ENCODE peak calls at places on chromosomes 2 and 18, in six cellular contexts. One of them, this sample, is unnamed.
A peak's percentile ranks its signal among the peaks of the same experiment; 100 is the strongest.

GRCh38 chr2:191783416-191783815 is 63.5 kb downstream of the CAVIN2 start:
- DNase-seq in keratinocyte: no peak
- DNase-seq in tibial artery: no peak
- DNase-seq in Peyer's patch: no peak
- DNase-seq in adrenal gland: no peak
- DNase-seq in stomach: no peak
- DNase-seq in this sample: no peak

GRCh38 chr2:205133544-205133943 is 548.8 kb upstream of the NRP2 start:
- DNase-seq in keratinocyte: no peak
- DNase-seq in tibial artery: peak; percentile 26
- DNase-seq in Peyer's patch: no peak
- DNase-seq in adrenal gland: peak; percentile 40
- DNase-seq in stomach: no peak
- DNase-seq in this sample: no peak

GRCh38 chr2:102294802-102295489 is 16.4 kb upstream of the IL1RL1 start:
- DNase-seq in keratinocyte: no peak
- DNase-seq in tibial artery: no peak
- DNase-seq in Peyer's patch: no peak
- DNase-seq in adrenal gland: no peak
- DNase-seq in stomach: no peak
- DNase-seq in this sample: no peak

GRCh38 chr2:24914713-24915112 is 5.3 kb downstream of the ADCY3 start:
- DNase-seq in keratinocyte: no peak
- DNase-seq in tibial artery: no peak
- DNase-seq in Peyer's patch: peak; percentile 54
- DNase-seq in adrenal gland: no peak
- DNase-seq in stomach: no peak
- DNase-seq in this sample: no peak

GRCh38 chr2:233036162-233036838 is 3.8 kb downstream of the NEU2 start:
- DNase-seq in keratinocyte: no peak
- DNase-seq in tibial artery: no peak
- DNase-seq in Peyer's patch: no peak
- DNase-seq in adrenal gland: no peak
- DNase-seq in stomach: no peak
- DNase-seq in this sample: no peak

GRCh38 chr2:231800493-231801091 is 14.3 kb downstream of the COPS7B start:
- DNase-seq in keratinocyte: no peak
- DNase-seq in tibial artery: no peak
- DNase-seq in Peyer's patch: peak; percentile 54
- DNase-seq in adrenal gland: peak; percentile 88
- DNase-seq in stomach: peak; percentile 50
- DNase-seq in this sample: peak; percentile 23

GRCh38 chr18:34977787-34978532 is 63.3 kb upstream of the MAPRE2 start:
- DNase-seq in keratinocyte: no peak
- DNase-seq in tibial artery: peak; percentile 42
- DNase-seq in Peyer's patch: peak; percentile 85
- DNase-seq in adrenal gland: peak; percentile 30
- DNase-seq in stomach: peak; percentile 65
- DNase-seq in this sample: peak; percentile 19

GRCh38 chr2:172404824-172405223 is 22.6 kb upstream of the ITGA6 start:
- DNase-seq in keratinocyte: no peak
- DNase-seq in tibial artery: no peak
- DNase-seq in Peyer's patch: no peak
- DNase-seq in adrenal gland: peak; percentile 18
- DNase-seq in stomach: no peak
- DNase-seq in this sample: no peak

GRCh38 chr18:46555724-46556123 is 101.3 kb downstream of the LOXHD1 start:
- DNase-seq in keratinocyte: no peak
- DNase-seq in tibial artery: no peak
- DNase-seq in Peyer's patch: no peak
- DNase-seq in adrenal gland: no peak
- DNase-seq in stomach: no peak
- DNase-seq in this sample: peak; percentile 36

GRCh38 chr18:8744656-8745055 is 39.3 kb downstream of the MTCL1 start:
- DNase-seq in keratinocyte: no peak
- DNase-seq in tibial artery: no peak
- DNase-seq in Peyer's patch: peak; percentile 65
- DNase-seq in adrenal gland: no peak
- DNase-seq in stomach: no peak
- DNase-seq in this sample: no peak

GRCh38 chr2:12045864-12046291 is 299.4 kb downstream of the LPIN1 start:
- DNase-seq in keratinocyte: no peak
- DNase-seq in tibial artery: no peak
- DNase-seq in Peyer's patch: no peak
- DNase-seq in adrenal gland: no peak
- DNase-seq in stomach: no peak
- DNase-seq in this sample: no peak

GRCh38 chr2:104977958-104978357 is 59.9 kb upstream of the MRPS9 start:
- DNase-seq in keratinocyte: no peak
- DNase-seq in tibial artery: no peak
- DNase-seq in Peyer's patch: no peak
- DNase-seq in adrenal gland: no peak
- DNase-seq in stomach: no peak
- DNase-seq in this sample: no peak

GRCh38 chr2:126899786-126900185 is 1.1 kb downstream of the TEX51 start:
- DNase-seq in keratinocyte: no peak
- DNase-seq in tibial artery: no peak
- DNase-seq in Peyer's patch: peak; percentile 7
- DNase-seq in adrenal gland: no peak
- DNase-seq in stomach: no peak
- DNase-seq in this sample: no peak

GRCh38 chr2:237222178-237222577 is 136.5 kb downstream of the COPS8 start:
- DNase-seq in keratinocyte: no peak
- DNase-seq in tibial artery: no peak
- DNase-seq in Peyer's patch: no peak
- DNase-seq in adrenal gland: no peak
- DNase-seq in stomach: no peak
- DNase-seq in this sample: no peak

GRCh38 chr2:191970867-191971266 is 124.0 kb upstream of the CAVIN2 start:
- DNase-seq in keratinocyte: no peak
- DNase-seq in tibial artery: no peak
- DNase-seq in Peyer's patch: no peak
- DNase-seq in adrenal gland: no peak
- DNase-seq in stomach: no peak
- DNase-seq in this sample: no peak

GRCh38 chr18:78927156-78927555 is 52.5 kb upstream of the SALL3 start:
- DNase-seq in keratinocyte: no peak
- DNase-seq in tibial artery: no peak
- DNase-seq in Peyer's patch: no peak
- DNase-seq in adrenal gland: no peak
- DNase-seq in stomach: no peak
- DNase-seq in this sample: no peak

GRCh38 chr2:39902103-39902502 is 123.0 kb upstream of the THUMPD2 start:
- DNase-seq in keratinocyte: no peak
- DNase-seq in tibial artery: no peak
- DNase-seq in Peyer's patch: no peak
- DNase-seq in adrenal gland: no peak
- DNase-seq in stomach: no peak
- DNase-seq in this sample: no peak

GRCh38 chr2:237464757-237465391 is 22.2 kb upstream of the MLPH start:
- DNase-seq in keratinocyte: no peak
- DNase-seq in tibial artery: no peak
- DNase-seq in Peyer's patch: no peak
- DNase-seq in adrenal gland: no peak
- DNase-seq in stomach: no peak
- DNase-seq in this sample: no peak

GRCh38 chr2:45388541-45389100 is 222.4 kb downstream of the SRBD1 start:
- DNase-seq in keratinocyte: no peak
- DNase-seq in tibial artery: no peak
- DNase-seq in Peyer's patch: no peak
- DNase-seq in adrenal gland: no peak
- DNase-seq in stomach: no peak
- DNase-seq in this sample: no peak

GRCh38 chr2:217914078-217914477 is 88.7 kb downstream of the TNS1 start:
- DNase-seq in keratinocyte: no peak
- DNase-seq in tibial artery: no peak
- DNase-seq in Peyer's patch: no peak
- DNase-seq in adrenal gland: no peak
- DNase-seq in stomach: no peak
- DNase-seq in this sample: no peak

GRCh38 chr2:8457092-8457481 is 224.8 kb upstream of the ID2 start:
- DNase-seq in keratinocyte: no peak
- DNase-seq in tibial artery: no peak
- DNase-seq in Peyer's patch: peak; percentile 76
- DNase-seq in adrenal gland: no peak
- DNase-seq in stomach: peak; percentile 39
- DNase-seq in this sample: no peak

GRCh38 chr2:18387479-18388206 is 172.8 kb downstream of the RDH14 start:
- DNase-seq in keratinocyte: peak; percentile 19
- DNase-seq in tibial artery: peak; percentile 88
- DNase-seq in Peyer's patch: peak; percentile 87
- DNase-seq in adrenal gland: peak; percentile 68
- DNase-seq in stomach: peak; percentile 84
- DNase-seq in this sample: peak; percentile 70

GRCh38 chr18:29651121-29651675 is 1391.3 kb downstream of the DSC3 start:
- DNase-seq in keratinocyte: no peak
- DNase-seq in tibial artery: no peak
- DNase-seq in Peyer's patch: no peak
- DNase-seq in adrenal gland: no peak
- DNase-seq in stomach: no peak
- DNase-seq in this sample: no peak

GRCh38 chr2:64463784-64464183 is 9.8 kb downstream of the LGALSL start:
- DNase-seq in keratinocyte: no peak
- DNase-seq in tibial artery: no peak
- DNase-seq in Peyer's patch: no peak
- DNase-seq in adrenal gland: peak; percentile 80
- DNase-seq in stomach: no peak
- DNase-seq in this sample: no peak

GRCh38 chr2:132547089-132547687 is 122.8 kb downstream of the LYPD1 start:
- DNase-seq in keratinocyte: no peak
- DNase-seq in tibial artery: peak; percentile 63
- DNase-seq in Peyer's patch: peak; percentile 85
- DNase-seq in adrenal gland: peak; percentile 64
- DNase-seq in stomach: peak; percentile 81
- DNase-seq in this sample: peak; percentile 67

GRCh38 chr2:10125842-10126596 is 3.5 kb downstream of the RRM2 start:
- DNase-seq in keratinocyte: no peak
- DNase-seq in tibial artery: no peak
- DNase-seq in Peyer's patch: peak; percentile 38
- DNase-seq in adrenal gland: no peak
- DNase-seq in stomach: no peak
- DNase-seq in this sample: no peak

GRCh38 chr2:10120938-10121574 is 1.5 kb upstream of the RRM2 start:
- DNase-seq in keratinocyte: no peak
- DNase-seq in tibial artery: no peak
- DNase-seq in Peyer's patch: no peak
- DNase-seq in adrenal gland: no peak
- DNase-seq in stomach: no peak
- DNase-seq in this sample: no peak

GRCh38 chr2:10124538-10125045 is 2.1 kb downstream of the RRM2 start:
- DNase-seq in keratinocyte: no peak
- DNase-seq in tibial artery: no peak
- DNase-seq in Peyer's patch: peak; percentile 65
- DNase-seq in adrenal gland: peak; percentile 46
- DNase-seq in stomach: no peak
- DNase-seq in this sample: no peak

GRCh38 chr2:10122500-10123280 is at the start of gene RRM2:
- DNase-seq in keratinocyte: no peak
- DNase-seq in tibial artery: peak; percentile 90
- DNase-seq in Peyer's patch: peak; percentile 97
- DNase-seq in adrenal gland: peak; percentile 94
- DNase-seq in stomach: peak; percentile 93
- DNase-seq in this sample: peak; percentile 93

GRCh38 chr2:10123281-10123680 is 742 bp downstream of the RRM2 start:
- DNase-seq in keratinocyte: no peak
- DNase-seq in tibial artery: no peak
- DNase-seq in Peyer's patch: no peak
- DNase-seq in adrenal gland: no peak
- DNase-seq in stomach: no peak
- DNase-seq in this sample: no peak
- H3K4me3 ChIP-seq in keratinocyte: peak overlapping the region; percentile 74
- H3K4me3 ChIP-seq in tibial artery: peak overlapping the region; percentile 48
- H3K4me3 ChIP-seq in Peyer's patch: peak overlapping the region; percentile 40
- H3K4me3 ChIP-seq in adrenal gland: no peak overlapping the region
- H3K4me3 ChIP-seq in stomach: peak overlapping the region; percentile 81
- H3K4me3 ChIP-seq in this sample: peak overlapping the region; percentile 62

GRCh38 chr18:75173125-75173432 is 35.9 kb downstream of the PTGR3 start:
- DNase-seq in keratinocyte: no peak
- DNase-seq in tibial artery: no peak
- DNase-seq in Peyer's patch: no peak
- DNase-seq in adrenal gland: no peak
- DNase-seq in stomach: no peak
- DNase-seq in this sample: no peak
- TF ChIP-seq CTCF in keratinocyte: no peak
- TF ChIP-seq CTCF in tibial artery: no peak
- TF ChIP-seq CTCF in Peyer's patch: peak; percentile 20
- TF ChIP-seq CTCF in adrenal gland: no peak
- TF ChIP-seq CTCF in stomach: no peak
- TF ChIP-seq CTCF in this sample: no peak

DNA sequence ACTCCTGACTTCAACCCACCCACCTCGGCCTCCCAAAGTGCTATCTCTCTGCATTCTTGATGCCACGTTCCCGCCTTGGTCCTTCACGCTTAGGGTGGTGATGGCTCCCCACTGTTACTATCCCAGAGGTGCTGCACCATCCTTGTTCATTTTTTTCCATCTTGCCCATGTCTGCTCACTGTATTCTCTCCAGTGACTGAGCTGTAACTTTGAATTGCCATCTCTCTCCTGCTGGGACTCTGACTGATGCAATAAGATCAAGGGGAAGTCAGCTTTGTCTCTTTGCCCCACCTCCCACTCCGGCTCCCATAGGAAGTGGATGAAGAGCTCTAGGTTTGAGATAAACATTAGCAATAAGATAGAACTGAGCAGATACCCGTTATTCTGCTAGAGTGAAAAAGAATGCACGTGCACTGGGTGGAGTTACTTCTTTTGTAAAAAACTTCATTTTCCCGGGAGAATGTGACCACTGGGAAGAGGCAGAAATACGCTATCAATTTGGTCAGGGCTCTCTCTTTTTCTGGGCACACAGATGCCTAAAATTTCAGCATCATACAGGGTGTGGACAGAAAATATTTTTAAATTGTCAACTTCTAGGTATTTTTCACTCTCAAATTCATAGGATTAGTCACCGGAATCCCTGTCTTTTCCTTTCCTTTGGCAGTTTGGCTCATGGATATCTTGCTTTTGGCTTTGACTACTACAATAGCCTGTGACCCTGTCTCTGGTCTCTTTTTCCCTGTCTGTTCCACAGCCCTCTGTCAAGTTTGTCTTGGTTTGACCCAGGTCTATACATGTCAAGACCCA is 105.4 kb downstream of the POLR1A start:
- DNase-seq in keratinocyte: no peak
- DNase-seq in tibial artery: no peak
- DNase-seq in Peyer's patch: peak; percentile 43
- DNase-seq in adrenal gland: no peak
- DNase-seq in stomach: no peak
- DNase-seq in this sample: no peak
- H3K4me1 ChIP-seq in keratinocyte: no peaks in the 10 kb centered on the region
- H3K4me1 ChIP-seq in tibial artery: peaks cover 53% of the 10 kb centered on the region
- H3K4me1 ChIP-seq in Peyer's patch: peaks cover 32% of the 10 kb centered on the region
- H3K4me1 ChIP-seq in adrenal gland: peaks cover 33% of the 10 kb centered on the region
- H3K4me1 ChIP-seq in stomach: peaks cover 34% of the 10 kb centered on the region
- H3K4me1 ChIP-seq in this sample: peaks cover 58% of the 10 kb centered on the region

GRCh38 chr2:181672255-181673008 is 7.9 kb downstream of the NEUROD1 start:
- DNase-seq in keratinocyte: no peak
- DNase-seq in tibial artery: no peak
- DNase-seq in Peyer's patch: no peak
- DNase-seq in adrenal gland: no peak
- DNase-seq in stomach: no peak
- DNase-seq in this sample: no peak
- H3K4me3 ChIP-seq in keratinocyte: no peak overlapping the region
- H3K4me3 ChIP-seq in tibial artery: no peak overlapping the region
- H3K4me3 ChIP-seq in Peyer's patch: no peak overlapping the region
- H3K4me3 ChIP-seq in adrenal gland: no peak overlapping the region
- H3K4me3 ChIP-seq in stomach: no peak overlapping the region
- H3K4me3 ChIP-seq in this sample: no peak overlapping the region

This sample was measured in heart right ventricle.